ENCODE peak calls at places on chromosomes 2 and 18, in five cellular contexts. M is stimulated activated CD4-positive, alpha-beta T cell treated with anti-CD3 and anti-CD28 coated beads, Interleukin-4, amount 100 ng/mL, for 48 hours; U is WERI-Rb-1; K is left lung; N is NB4. W is an unnamed sample.

GRCh38 chr2:6846540-6846939 is 19.2 kb downstream of the CMPK2 start:
- DNase-seq in M (no peak), U (no peak), K (no peak), N (no peak), W (no peak)

GRCh38 chr2:121529439-121530209 is 1.1 kb upstream of the RNU4ATAC start:
- DNase-seq in M (peak; percentile 23), U (peak; percentile 84), K (no peak), N (peak; percentile 88), W (peak; percentile 42)

GRCh38 chr2:236608710-236609109 is 39.1 kb downstream of the ACKR3 start:
- DNase-seq in M (no peak), U (no peak), K (no peak), N (no peak), W (no peak)

GRCh38 chr18:46832856-46833255 is 76.0 kb upstream of the ST8SIA5 start:
- DNase-seq in M (no peak), U (no peak), K (no peak), N (no peak), W (no peak)

GRCh38 chr2:131113566-131114227 is 8.6 kb downstream of the PLEKHB2 start:
- DNase-seq in M (no peak), U (no peak), K (no peak), N (no peak), W (no peak)

GRCh38 chr2:182581196-182581935 is 134.7 kb upstream of the DNAJC10 start:
- DNase-seq in M (no peak), U (no peak), K (no peak), N (no peak), W (no peak)

GRCh38 chr2:176854878-176855277 is 357.7 kb upstream of the HNRNPA3 start:
- DNase-seq in M (no peak), U (no peak), K (no peak), N (no peak), W (no peak)

GRCh38 chr18:4351005-4351404 is 104.1 kb downstream of the DLGAP1 start:
- DNase-seq in M (no peak), U (no peak), K (no peak), N (no peak), W (no peak)

GRCh38 chr18:3758531-3758930 is 308.6 kb downstream of the TGIF1 start:
- DNase-seq in M (no peak), U (no peak), K (no peak), N (no peak), W (no peak)

GRCh38 chr2:150532883-150533282 is 45.4 kb upstream of the RND3 start:
- DNase-seq in M (no peak), U (no peak), K (no peak), N (no peak), W (no peak)

GRCh38 chr2:37471994-37472393 is 127.6 kb downstream of the QPCT start:
- DNase-seq in M (no peak), U (no peak), K (no peak), N (peak; percentile 43), W (no peak)

GRCh38 chr2:19667085-19667484 is 234.7 kb downstream of the TTC32 start:
- DNase-seq in M (no peak), U (no peak), K (no peak), N (peak; percentile 10), W (no peak)

GRCh38 chr2:179790235-179790895 is 71.0 kb downstream of the ZNF385B start:
- DNase-seq in M (no peak), U (no peak), K (no peak), N (no peak), W (no peak)

GRCh38 chr2:162065767-162066166 is 8.2 kb downstream of the DPP4 start:
- DNase-seq in M (no peak), U (no peak), K (no peak), N (no peak), W (no peak)

GRCh38 chr2:212592695-212593094 is 54.1 kb upstream of the ERBB4 start:
- DNase-seq in M (no peak), U (no peak), K (no peak), N (no peak), W (no peak)

GRCh38 chr2:1661891-1662605 is 82.3 kb downstream of the PXDN start:
- DNase-seq in M (no peak), U (no peak), K (no peak), N (no peak), W (no peak)

GRCh38 chr2:142803158-142803557 is 74.3 kb upstream of the KYNU start:
- DNase-seq in M (no peak), U (no peak), K (no peak), N (no peak), W (no peak)

GRCh38 chr2:121530210-121530562 is 494 bp upstream of the RNU4ATAC start:
- DNase-seq in M (no peak), U (peak; percentile 79), K (peak; percentile 91), N (peak; percentile 83), W (no peak)

GRCh38 chr18:54359233-54359632 is 1.5 kb downstream of the C18orf54 start:
- DNase-seq in M (no peak), U (no peak), K (no peak), N (peak; percentile 0), W (no peak)